ENCODE peak calls at places on chromosomes 3 and 15, in nine cellular contexts. X is lower leg skin, F is adrenal gland, W is H54, L is NB4, K is transverse colon, C is heart left ventricle, Q is Peyer's patch, M is K562. H is an unnamed sample.
A peak's percentile ranks its signal among the peaks of the same experiment; 100 is the strongest.

GRCh38 chr3:156604642-156605144 is 49.8 kb upstream of the SSR3 start:
- DNase-seq in X (no peak), F (no peak), W (no peak), L (no peak), K (no peak), C (no peak), Q (no peak), M (peak; percentile 68), H (no peak)

GRCh38 chr3:188439080-188439479 is 285.1 kb downstream of the LPP start:
- DNase-seq in X (no peak), F (no peak), W (no peak), L (peak; percentile 84), K (no peak), C (no peak), Q (peak; percentile 53), M (no peak), H (no peak)

GRCh38 chr3:127459205-127459604 is 131.3 kb downstream of the TPRA1 start:
- DNase-seq in X (no peak), F (no peak), W (no peak), L (no peak), K (no peak), C (no peak), Q (no peak), M (no peak), H (no peak)

GRCh38 chr3:151386063-151386462 is 1.5 kb upstream of the P2RY12 start:
- DNase-seq in X (no peak), F (no peak), W (no peak), L (no peak), K (no peak), C (no peak), Q (no peak), M (no peak), H (no peak)

GRCh38 chr15:73318463-73319351 is 50.1 kb downstream of the HCN4 start:
- DNase-seq in X (peak; percentile 75), F (no peak), W (no peak), L (peak; percentile 66), K (no peak), C (no peak), Q (no peak), M (peak; percentile 34), H (no peak)

GRCh38 chr3:111739241-111739952 is 119.7 kb upstream of the PHLDB2 start:
- DNase-seq in X (no peak), F (peak; percentile 72), W (peak; percentile 33), L (no peak), K (no peak), C (peak; percentile 76), Q (no peak), M (no peak), H (no peak)

GRCh38 chr3:99348451-99348850 is 289.9 kb upstream of the COL8A1 start:
- DNase-seq in X (no peak), F (no peak), W (no peak), L (no peak), K (no peak), C (no peak), Q (no peak), M (no peak), H (no peak)

GRCh38 chr3:33187368-33187634 is 31.3 kb downstream of the SUSD5 start:
- DNase-seq in X (no peak), F (no peak), W (no peak), L (no peak), K (no peak), C (no peak), Q (no peak), M (no peak), H (no peak)

GRCh38 chr15:27342991-27343390 is 372.0 kb downstream of the GABRG3 start:
- DNase-seq in X (no peak), F (no peak), W (no peak), L (no peak), K (no peak), C (no peak), Q (no peak), M (no peak), H (no peak)

DNA sequence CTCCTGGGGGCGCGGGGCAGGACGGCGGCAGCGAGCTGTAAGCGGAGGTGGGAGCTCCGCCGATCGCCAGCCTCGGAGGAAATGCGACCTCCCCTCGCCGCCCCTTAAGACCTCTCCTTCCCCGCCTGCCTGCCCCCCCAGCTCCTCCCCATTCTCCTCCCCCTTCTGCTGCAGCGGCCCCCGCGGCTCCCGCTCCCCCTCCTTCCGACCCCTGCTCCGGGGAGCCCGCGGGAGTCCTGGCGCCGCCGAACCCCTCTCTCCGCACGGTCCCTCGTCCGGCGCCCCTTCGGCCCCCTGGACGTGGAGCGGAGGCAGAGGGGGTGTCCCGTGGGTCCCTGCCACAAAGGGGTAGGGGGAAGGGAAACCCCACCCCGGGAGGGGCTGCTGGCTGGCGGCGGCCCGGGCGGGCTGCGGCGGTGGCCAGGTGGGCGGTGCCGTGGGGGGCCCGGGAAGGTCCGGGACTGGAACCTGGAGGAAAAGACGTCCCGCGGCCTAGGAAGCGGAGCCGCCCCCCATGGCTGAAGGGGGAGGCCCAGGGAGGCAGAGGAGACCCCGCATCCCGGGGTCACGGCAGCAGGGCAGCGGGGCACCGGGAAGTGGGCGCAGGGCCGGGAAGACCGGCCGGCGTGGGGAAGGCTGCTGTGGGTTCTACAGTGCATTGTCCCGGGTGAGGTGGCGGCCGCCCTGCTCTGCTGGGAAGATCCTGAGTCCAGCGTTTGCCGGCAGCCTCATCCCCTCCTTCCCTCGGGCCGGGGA is at the start of gene FSTL1:
- DNase-seq in X (peak; percentile 93), F (peak; percentile 84), W (peak; percentile 51), L (no peak), K (peak; percentile 43), C (peak; percentile 78), Q (peak; percentile 51), M (no peak), H (no peak)
- TF ChIP-seq POLR2A in X (no peak), F (peak; percentile 62), W (peak; percentile 98), L (no peak), K (peak; percentile 65), C (no peak), Q (no peak), M (no peak), H (no peak)

GRCh38 chr3:38347421-38348200 is 1.0 kb downstream of the XYLB start:
- DNase-seq in X (peak; percentile 61), F (no peak), W (no peak), L (no peak), K (peak; percentile 47), C (no peak), Q (peak; percentile 63), M (no peak), H (no peak)

GRCh38 chr3:38348903-38349302 is 2.3 kb downstream of the XYLB start:
- DNase-seq in X (peak; percentile 56), F (no peak), W (peak; percentile 30), L (peak; percentile 54), K (no peak), C (no peak), Q (no peak), M (no peak), H (no peak)

GRCh38 chr3:38345879-38346583 is 554 bp upstream of the XYLB start:
- DNase-seq in X (peak; percentile 32), F (no peak), W (no peak), L (no peak), K (no peak), C (no peak), Q (no peak), M (no peak), H (no peak)

GRCh38 chr3:38343797-38344594 is 2.6 kb upstream of the XYLB start:
- DNase-seq in X (no peak), F (no peak), W (no peak), L (peak; percentile 30), K (no peak), C (no peak), Q (no peak), M (no peak), H (no peak)

DNA sequence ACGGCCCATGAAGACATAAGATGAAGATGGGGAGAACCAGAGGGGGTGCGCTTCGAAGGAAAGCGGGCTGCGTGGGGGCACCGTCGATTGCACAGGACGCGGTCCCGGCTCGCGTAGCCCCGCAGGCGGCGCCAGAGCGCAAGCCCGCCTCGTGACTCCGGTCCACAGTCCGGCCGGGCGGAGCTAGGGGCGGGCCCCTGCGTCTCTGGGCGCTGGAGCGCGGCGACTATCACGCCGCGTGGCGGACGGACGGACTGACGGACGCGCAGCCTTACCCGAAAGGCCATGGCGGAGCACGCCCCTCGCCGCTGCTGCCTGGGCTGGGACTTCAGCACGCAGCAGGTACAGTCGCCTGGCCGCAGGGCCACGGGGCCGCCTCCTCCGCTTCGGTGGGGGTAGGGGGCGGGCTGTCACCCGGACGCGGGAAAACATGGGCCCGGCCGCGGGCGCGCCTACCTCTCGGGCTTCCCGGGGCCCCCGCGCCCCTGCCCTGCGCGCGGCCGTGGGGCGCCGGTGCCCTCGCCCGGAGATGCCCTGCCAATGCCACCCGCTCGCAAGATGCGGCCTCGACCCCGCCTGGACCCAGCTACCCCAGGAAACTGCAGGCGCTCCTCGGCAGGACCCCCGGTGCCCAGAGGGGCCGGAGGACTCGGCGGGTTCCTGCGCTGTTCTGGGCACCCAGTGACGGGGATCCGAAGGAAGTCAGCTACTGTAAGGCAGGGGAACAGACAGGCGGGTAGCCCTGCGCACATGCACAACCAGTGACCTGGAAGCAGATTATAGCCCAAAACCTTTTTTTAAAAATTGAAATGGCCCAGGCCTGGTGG is at the start of gene XYLB:
- DNase-seq in X (peak; percentile 97), F (peak; percentile 87), W (peak; percentile 91), L (peak; percentile 85), K (peak; percentile 90), C (peak; percentile 91), Q (peak; percentile 93), M (peak; percentile 97), H (peak; percentile 91)
- TF ChIP-seq POLR2A in X (no peak), F (no peak), W (peak; percentile 84), L (no peak), K (peak; percentile 59), C (no peak), Q (peak; percentile 43), M (peak; percentile 83), H (peak; percentile 27)

GRCh38 chr3:194135516-194135805 is 487 bp upstream of the HES1 start:
- DNase-seq in X (no peak), F (no peak), W (no peak), L (no peak), K (no peak), C (no peak), Q (no peak), M (no peak), H (no peak)

GRCh38 chr3:194134231-194134756 is 1.7 kb upstream of the HES1 start:
- DNase-seq in X (peak; percentile 95), F (peak; percentile 74), W (peak; percentile 47), L (peak; percentile 93), K (peak; percentile 51), C (peak; percentile 82), Q (peak; percentile 76), M (peak; percentile 72), H (peak; percentile 79)

GRCh38 chr3:194134757-194135515 is 1.0 kb upstream of the HES1 start:
- DNase-seq in X (peak; percentile 98), F (peak; percentile 88), W (peak; percentile 97), L (peak; percentile 97), K (peak; percentile 93), C (peak; percentile 95), Q (peak; percentile 96), M (peak; percentile 76), H (peak; percentile 90)

GRCh38 chr3:194132465-194133358 is 3.2 kb upstream of the HES1 start:
- DNase-seq in X (no peak), F (no peak), W (no peak), L (no peak), K (no peak), C (no peak), Q (peak; percentile 42), M (no peak), H (no peak)

GRCh38 chr3:194133661-194134230 is 2.2 kb upstream of the HES1 start:
- DNase-seq in X (peak; percentile 91), F (peak; percentile 70), W (peak; percentile 61), L (peak; percentile 79), K (peak; percentile 46), C (peak; percentile 79), Q (peak; percentile 57), M (peak; percentile 65), H (peak; percentile 49)
- TF ChIP-seq POLR2A in X (no peak), F (no peak), W (peak; percentile 19), L (no peak), K (no peak), C (no peak), Q (no peak), M (peak; percentile 37), H (no peak)

GRCh38 chr15:74545776-74546656 is 5.0 kb downstream of the ARID3B start:
- DNase-seq in X (peak; percentile 98), F (peak; percentile 99), W (peak; percentile 84), L (peak; percentile 99), K (peak; percentile 96), C (peak; percentile 98), Q (peak; percentile 95), M (peak; percentile 94), H (peak; percentile 99)
- TF ChIP-seq POLR2A in X (no peak), F (no peak), W (no peak), L (no peak), K (no peak), C (no peak), Q (no peak), M (no peak), H (no peak)